ENCODE peak calls at places on chromosomes 6 and 20, in nine cellular contexts. One of them, this sample, is unnamed.

GRCh38 chr6:6843777-6844176 is 255.3 kb downstream of the LY86 start:
- DNase-seq in heart left ventricle: no peak
- DNase-seq in HL-60: no peak
- DNase-seq in cardiac muscle cell: no peak
- DNase-seq in tibial nerve: no peak
- DNase-seq in astrocyte: no peak
- DNase-seq in right lobe of liver: no peak
- DNase-seq in esophagus squamous epithelium: no peak
- DNase-seq in fibroblast of lung: no peak
- DNase-seq in this sample: no peak

GRCh38 chr20:45487231-45487635 is 17.7 kb downstream of the WFDC2 start:
- DNase-seq in heart left ventricle: no peak
- DNase-seq in HL-60: no peak
- DNase-seq in cardiac muscle cell: peak
- DNase-seq in tibial nerve: no peak
- DNase-seq in astrocyte: no peak
- DNase-seq in right lobe of liver: no peak
- DNase-seq in esophagus squamous epithelium: no peak
- DNase-seq in fibroblast of lung: no peak
- DNase-seq in this sample: no peak

GRCh38 chr20:50467618-50468373 is 42.4 kb upstream of the PTPN1 start:
- DNase-seq in heart left ventricle: no peak
- DNase-seq in HL-60: peak
- DNase-seq in cardiac muscle cell: peak
- DNase-seq in tibial nerve: no peak
- DNase-seq in astrocyte: peak
- DNase-seq in right lobe of liver: no peak
- DNase-seq in esophagus squamous epithelium: no peak
- DNase-seq in fibroblast of lung: peak
- DNase-seq in this sample: no peak

GRCh38 chr20:51661609-51662178 is 106.5 kb downstream of the ATP9A start:
- DNase-seq in heart left ventricle: no peak
- DNase-seq in HL-60: no peak
- DNase-seq in cardiac muscle cell: no peak
- DNase-seq in tibial nerve: no peak
- DNase-seq in astrocyte: peak
- DNase-seq in right lobe of liver: no peak
- DNase-seq in esophagus squamous epithelium: no peak
- DNase-seq in fibroblast of lung: peak
- DNase-seq in this sample: peak

GRCh38 chr6:127058027-127058426 is 60.4 kb upstream of the RSPO3 start:
- DNase-seq in heart left ventricle: no peak
- DNase-seq in HL-60: no peak
- DNase-seq in cardiac muscle cell: no peak
- DNase-seq in tibial nerve: no peak
- DNase-seq in astrocyte: peak
- DNase-seq in right lobe of liver: no peak
- DNase-seq in esophagus squamous epithelium: no peak
- DNase-seq in fibroblast of lung: peak
- DNase-seq in this sample: peak

GRCh38 chr6:135675862-135676261 is 175.6 kb upstream of the PDE7B start:
- DNase-seq in heart left ventricle: no peak
- DNase-seq in HL-60: peak
- DNase-seq in cardiac muscle cell: peak
- DNase-seq in tibial nerve: no peak
- DNase-seq in astrocyte: no peak
- DNase-seq in right lobe of liver: no peak
- DNase-seq in esophagus squamous epithelium: no peak
- DNase-seq in fibroblast of lung: peak
- DNase-seq in this sample: no peak

GRCh38 chr6:15132854-15133670 is 112.8 kb upstream of the JARID2 start:
- DNase-seq in heart left ventricle: no peak
- DNase-seq in HL-60: peak
- DNase-seq in cardiac muscle cell: no peak
- DNase-seq in tibial nerve: no peak
- DNase-seq in astrocyte: peak
- DNase-seq in right lobe of liver: no peak
- DNase-seq in esophagus squamous epithelium: no peak
- DNase-seq in fibroblast of lung: peak
- DNase-seq in this sample: peak

GRCh38 chr6:83378621-83379388 is 52.0 kb downstream of the ME1 start:
- DNase-seq in heart left ventricle: no peak
- DNase-seq in HL-60: no peak
- DNase-seq in cardiac muscle cell: no peak
- DNase-seq in tibial nerve: no peak
- DNase-seq in astrocyte: peak
- DNase-seq in right lobe of liver: no peak
- DNase-seq in esophagus squamous epithelium: no peak
- DNase-seq in fibroblast of lung: peak
- DNase-seq in this sample: peak

GRCh38 chr6:42693725-42694323 is 28.6 kb downstream of the PRPH2 start:
- DNase-seq in heart left ventricle: no peak
- DNase-seq in HL-60: no peak
- DNase-seq in cardiac muscle cell: no peak
- DNase-seq in tibial nerve: no peak
- DNase-seq in astrocyte: no peak
- DNase-seq in right lobe of liver: no peak
- DNase-seq in esophagus squamous epithelium: no peak
- DNase-seq in fibroblast of lung: no peak
- DNase-seq in this sample: no peak

GRCh38 chr6:42692151-42692911 is 30.1 kb downstream of the PRPH2 start:
- DNase-seq in heart left ventricle: no peak
- DNase-seq in HL-60: no peak
- DNase-seq in cardiac muscle cell: no peak
- DNase-seq in tibial nerve: no peak
- DNase-seq in astrocyte: peak
- DNase-seq in right lobe of liver: no peak
- DNase-seq in esophagus squamous epithelium: no peak
- DNase-seq in fibroblast of lung: peak
- DNase-seq in this sample: peak

GRCh38 chr6:42690872-42691271 is 31.5 kb downstream of the PRPH2 start:
- DNase-seq in heart left ventricle: no peak
- DNase-seq in HL-60: no peak
- DNase-seq in cardiac muscle cell: no peak
- DNase-seq in tibial nerve: no peak
- DNase-seq in astrocyte: no peak
- DNase-seq in right lobe of liver: no peak
- DNase-seq in esophagus squamous epithelium: no peak
- DNase-seq in fibroblast of lung: no peak
- DNase-seq in this sample: no peak

GRCh38 chr6:42690151-42690702 is 32.2 kb downstream of the PRPH2 start:
- DNase-seq in heart left ventricle: no peak
- DNase-seq in HL-60: no peak
- DNase-seq in cardiac muscle cell: no peak
- DNase-seq in tibial nerve: no peak
- DNase-seq in astrocyte: no peak
- DNase-seq in right lobe of liver: no peak
- DNase-seq in esophagus squamous epithelium: no peak
- DNase-seq in fibroblast of lung: peak
- DNase-seq in this sample: no peak

DNA sequence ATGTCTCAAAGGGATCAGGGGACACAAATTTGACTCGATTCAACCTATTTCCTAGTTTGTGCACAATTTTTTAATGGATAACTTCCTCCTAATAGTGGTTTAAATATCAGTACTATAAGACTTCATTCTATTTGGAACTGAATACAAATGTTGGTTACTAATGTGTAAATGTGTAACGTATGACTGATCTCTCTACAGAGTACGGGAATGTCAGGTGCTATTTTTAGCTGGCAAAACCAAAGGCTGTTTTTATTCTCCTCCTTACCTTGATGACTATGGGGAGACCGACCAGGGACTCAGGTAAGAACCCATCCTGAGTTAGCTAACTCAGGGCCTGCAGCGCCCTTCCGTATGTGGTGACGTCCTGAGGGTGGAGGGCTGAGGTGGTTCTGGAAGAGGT is 33.0 kb downstream of the PRPH2 start:
- DNase-seq in heart left ventricle: no peak
- DNase-seq in HL-60: no peak
- DNase-seq in cardiac muscle cell: no peak
- DNase-seq in tibial nerve: no peak
- DNase-seq in astrocyte: no peak
- DNase-seq in right lobe of liver: no peak
- DNase-seq in esophagus squamous epithelium: no peak
- DNase-seq in fibroblast of lung: no peak
- DNase-seq in this sample: no peak
- H3K27ac ChIP-seq in heart left ventricle: no peak
- H3K27ac ChIP-seq in HL-60: no peak
- H3K27ac ChIP-seq in cardiac muscle cell: peak
- H3K27ac ChIP-seq in tibial nerve: no peak
- H3K27ac ChIP-seq in astrocyte: no peak
- H3K27ac ChIP-seq in right lobe of liver: no peak
- H3K27ac ChIP-seq in esophagus squamous epithelium: no peak
- H3K27ac ChIP-seq in fibroblast of lung: no peak
- H3K27ac ChIP-seq in this sample: no peak

GRCh38 chr6:227074-227782 is 65.1 kb upstream of the DUSP22 start:
- DNase-seq in heart left ventricle: no peak
- DNase-seq in HL-60: no peak
- DNase-seq in cardiac muscle cell: no peak
- DNase-seq in tibial nerve: no peak
- DNase-seq in astrocyte: no peak
- DNase-seq in right lobe of liver: no peak
- DNase-seq in esophagus squamous epithelium: no peak
- DNase-seq in fibroblast of lung: no peak
- DNase-seq in this sample: no peak
- TF ChIP-seq CTCF in heart left ventricle: no peak
- TF ChIP-seq CTCF in HL-60: no peak
- TF ChIP-seq CTCF in cardiac muscle cell: no peak
- TF ChIP-seq CTCF in tibial nerve: no peak
- TF ChIP-seq CTCF in astrocyte: no peak
- TF ChIP-seq CTCF in right lobe of liver: no peak
- TF ChIP-seq CTCF in esophagus squamous epithelium: no peak
- TF ChIP-seq CTCF in fibroblast of lung: no peak
- TF ChIP-seq CTCF in this sample: peak

GRCh38 chr6:170177383-170178265 is 113.3 kb downstream of the DLL1 start:
- DNase-seq in heart left ventricle: no peak
- DNase-seq in HL-60: no peak
- DNase-seq in cardiac muscle cell: no peak
- DNase-seq in tibial nerve: no peak
- DNase-seq in astrocyte: no peak
- DNase-seq in right lobe of liver: peak
- DNase-seq in esophagus squamous epithelium: no peak
- DNase-seq in fibroblast of lung: no peak
- DNase-seq in this sample: no peak

GRCh38 chr6:170174771-170175643 is 115.9 kb downstream of the DLL1 start:
- DNase-seq in heart left ventricle: peak
- DNase-seq in HL-60: no peak
- DNase-seq in cardiac muscle cell: no peak
- DNase-seq in tibial nerve: no peak
- DNase-seq in astrocyte: no peak
- DNase-seq in right lobe of liver: peak
- DNase-seq in esophagus squamous epithelium: no peak
- DNase-seq in fibroblast of lung: no peak
- DNase-seq in this sample: no peak

GRCh38 chr6:170176621-170177382 is 114.1 kb downstream of the DLL1 start:
- DNase-seq in heart left ventricle: peak
- DNase-seq in HL-60: no peak
- DNase-seq in cardiac muscle cell: no peak
- DNase-seq in tibial nerve: no peak
- DNase-seq in astrocyte: no peak
- DNase-seq in right lobe of liver: peak
- DNase-seq in esophagus squamous epithelium: no peak
- DNase-seq in fibroblast of lung: no peak
- DNase-seq in this sample: no peak

GRCh38 chr6:170174124-170174770 is 116.6 kb downstream of the DLL1 start:
- DNase-seq in heart left ventricle: peak
- DNase-seq in HL-60: no peak
- DNase-seq in cardiac muscle cell: no peak
- DNase-seq in tibial nerve: no peak
- DNase-seq in astrocyte: no peak
- DNase-seq in right lobe of liver: peak
- DNase-seq in esophagus squamous epithelium: no peak
- DNase-seq in fibroblast of lung: no peak
- DNase-seq in this sample: no peak

DNA sequence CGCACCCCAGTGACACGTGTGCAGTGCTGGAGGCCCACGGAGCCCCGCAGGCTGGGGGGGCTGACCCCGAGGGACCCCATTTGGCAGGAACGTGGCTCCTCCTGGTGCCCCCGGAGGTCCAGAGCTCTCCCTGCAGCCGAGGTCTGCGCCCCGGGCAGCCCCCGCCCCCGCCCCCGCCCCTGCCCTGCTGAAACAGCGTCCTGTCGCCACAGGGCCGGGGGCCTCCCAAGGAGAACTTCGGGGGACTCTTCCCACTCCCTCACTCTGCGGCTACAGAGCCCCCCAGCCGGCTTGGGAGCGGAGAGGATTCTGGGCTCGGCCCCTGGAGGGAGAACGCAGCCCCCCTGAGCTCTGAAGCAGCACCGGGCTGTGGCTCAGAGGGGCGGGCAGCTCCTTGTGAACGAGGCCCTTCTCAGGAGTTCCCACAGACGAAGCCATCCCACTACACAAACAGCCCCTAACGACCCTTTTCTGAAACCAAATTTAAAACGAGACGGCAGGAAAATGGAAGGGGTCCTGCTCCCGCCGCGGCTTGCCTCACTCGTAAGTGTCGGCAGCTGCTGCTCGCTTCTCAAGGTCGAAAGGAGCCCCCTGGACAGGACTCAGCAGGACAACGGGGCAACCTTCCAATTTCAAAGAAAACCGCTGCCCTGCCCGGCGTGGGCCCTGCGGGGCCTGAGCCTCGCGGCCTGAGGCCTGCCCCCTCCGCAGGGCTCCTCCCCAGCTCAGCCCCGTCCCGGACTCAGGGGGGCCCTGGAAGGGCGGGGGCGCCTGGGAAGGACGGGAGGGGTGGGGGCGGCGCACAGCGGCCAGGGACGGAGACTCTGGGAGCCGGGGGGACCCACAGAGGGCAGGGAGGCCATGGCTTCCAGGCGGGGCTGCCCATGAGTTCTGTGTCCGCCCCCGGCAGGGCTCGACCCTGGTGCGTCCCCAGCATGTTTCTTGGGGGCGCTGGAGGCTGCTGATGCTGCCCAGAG is 114.9 kb downstream of the DLL1 start:
- DNase-seq in heart left ventricle: peak
- DNase-seq in HL-60: no peak
- DNase-seq in cardiac muscle cell: no peak
- DNase-seq in tibial nerve: no peak
- DNase-seq in astrocyte: no peak
- DNase-seq in right lobe of liver: peak
- DNase-seq in esophagus squamous epithelium: no peak
- DNase-seq in fibroblast of lung: no peak
- DNase-seq in this sample: no peak
- H3K27ac ChIP-seq in heart left ventricle: no peak
- H3K27ac ChIP-seq in HL-60: no peak
- H3K27ac ChIP-seq in cardiac muscle cell: no peak
- H3K27ac ChIP-seq in tibial nerve: no peak
- H3K27ac ChIP-seq in astrocyte: no peak
- H3K27ac ChIP-seq in right lobe of liver: no peak
- H3K27ac ChIP-seq in esophagus squamous epithelium: no peak
- H3K27ac ChIP-seq in fibroblast of lung: no peak
- H3K27ac ChIP-seq in this sample: no peak

GRCh38 chr6:7841781-7842468 is 68.7 kb downstream of the TXNDC5 start:
- DNase-seq in heart left ventricle: no peak
- DNase-seq in HL-60: no peak
- DNase-seq in cardiac muscle cell: no peak
- DNase-seq in tibial nerve: no peak
- DNase-seq in astrocyte: no peak
- DNase-seq in right lobe of liver: no peak
- DNase-seq in esophagus squamous epithelium: no peak
- DNase-seq in fibroblast of lung: peak
- DNase-seq in this sample: no peak

GRCh38 chr6:7848229-7848628 is 62.4 kb downstream of the TXNDC5 start:
- DNase-seq in heart left ventricle: no peak
- DNase-seq in HL-60: no peak
- DNase-seq in cardiac muscle cell: no peak
- DNase-seq in tibial nerve: no peak
- DNase-seq in astrocyte: no peak
- DNase-seq in right lobe of liver: no peak
- DNase-seq in esophagus squamous epithelium: no peak
- DNase-seq in fibroblast of lung: no peak
- DNase-seq in this sample: peak

GRCh38 chr6:7851780-7852179 is 58.8 kb downstream of the TXNDC5 start:
- DNase-seq in heart left ventricle: no peak
- DNase-seq in HL-60: no peak
- DNase-seq in cardiac muscle cell: no peak
- DNase-seq in tibial nerve: no peak
- DNase-seq in astrocyte: no peak
- DNase-seq in right lobe of liver: no peak
- DNase-seq in esophagus squamous epithelium: no peak
- DNase-seq in fibroblast of lung: no peak
- DNase-seq in this sample: no peak

DNA sequence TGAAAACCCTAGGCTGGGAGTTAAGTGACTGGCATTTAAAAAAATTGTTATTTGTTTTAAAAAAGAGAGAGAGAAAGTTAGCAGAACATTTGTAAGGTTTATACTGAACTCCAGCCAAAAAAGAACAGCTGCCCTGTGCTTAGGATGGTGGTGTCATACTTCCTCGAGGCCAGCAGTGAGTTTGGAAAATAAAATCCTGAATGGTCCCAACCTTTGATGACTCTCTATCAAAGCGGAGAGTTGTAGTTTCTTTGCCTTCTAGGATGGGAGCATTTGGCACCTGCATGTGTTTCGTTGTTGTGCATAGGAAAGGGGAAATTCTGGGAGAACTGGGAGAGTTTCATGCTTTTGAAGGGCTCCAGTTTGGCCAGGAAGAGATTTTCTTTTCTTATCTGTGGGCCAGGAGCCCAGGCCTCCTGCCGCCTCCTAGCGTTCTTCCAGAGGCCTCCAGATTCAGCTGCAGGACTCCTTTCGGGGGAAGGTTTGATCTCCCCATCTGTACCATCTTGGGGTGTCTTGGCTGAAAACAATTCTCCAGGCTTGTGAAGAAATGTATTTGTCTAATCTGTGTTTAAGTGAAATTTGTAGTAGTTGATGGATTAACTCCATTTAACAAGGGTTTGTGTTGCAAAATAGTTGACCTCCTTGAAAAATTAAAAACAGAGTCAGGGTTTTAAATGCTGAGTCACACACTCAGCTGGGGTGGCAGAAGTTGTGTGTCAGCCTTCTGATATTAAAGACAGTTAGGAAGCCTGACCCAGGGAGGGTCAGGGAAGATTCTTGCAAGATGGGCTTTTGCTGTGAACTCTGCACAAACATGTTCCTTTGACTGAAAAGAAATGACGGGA is 63.4 kb downstream of the TXNDC5 start:
- DNase-seq in heart left ventricle: no peak
- DNase-seq in HL-60: no peak
- DNase-seq in cardiac muscle cell: no peak
- DNase-seq in tibial nerve: no peak
- DNase-seq in astrocyte: peak
- DNase-seq in right lobe of liver: no peak
- DNase-seq in esophagus squamous epithelium: no peak
- DNase-seq in fibroblast of lung: peak
- DNase-seq in this sample: no peak
- TF ChIP-seq CTCF in heart left ventricle: no peak
- TF ChIP-seq CTCF in HL-60: no peak
- TF ChIP-seq CTCF in cardiac muscle cell: peak
- TF ChIP-seq CTCF in tibial nerve: no peak
- TF ChIP-seq CTCF in astrocyte: no peak
- TF ChIP-seq CTCF in right lobe of liver: peak
- TF ChIP-seq CTCF in esophagus squamous epithelium: no peak
- TF ChIP-seq CTCF in fibroblast of lung: peak
- TF ChIP-seq CTCF in this sample: no peak

This sample was measured in foreskin keratinocyte.